ENCODE peak calls at places on chromosome 7, in four cellular contexts. One of them, this sample, is unnamed.

GRCh38 chr7:66297579-66297978 is 92.4 kb downstream of the TPST1 start:
- DNase-seq in Right ventricle myocardium inferior: no peak
- DNase-seq in A549: no peak
- DNase-seq in dorsolateral prefrontal cortex: no peak
- DNase-seq in this sample: no peak

GRCh38 chr7:157503229-157503628 is 166.4 kb downstream of the DNAJB6 start:
- DNase-seq in Right ventricle myocardium inferior: no peak
- DNase-seq in A549: no peak
- DNase-seq in dorsolateral prefrontal cortex: peak
- DNase-seq in this sample: no peak

GRCh38 chr7:66076459-66077329 is 1.1 kb downstream of the ASL start:
- DNase-seq in Right ventricle myocardium inferior: no peak
- DNase-seq in A549: no peak
- DNase-seq in dorsolateral prefrontal cortex: no peak
- DNase-seq in this sample: no peak

GRCh38 chr7:137976700-137977099 is 25.2 kb downstream of the CREB3L2 start:
- DNase-seq in Right ventricle myocardium inferior: no peak
- DNase-seq in A549: no peak
- DNase-seq in dorsolateral prefrontal cortex: no peak
- DNase-seq in this sample: no peak

GRCh38 chr7:41835977-41836530 is 133.2 kb upstream of the INHBA start:
- DNase-seq in Right ventricle myocardium inferior: no peak
- DNase-seq in A549: no peak
- DNase-seq in dorsolateral prefrontal cortex: no peak
- DNase-seq in this sample: no peak

GRCh38 chr7:138226851-138227250 is 150.6 kb downstream of the AKR1D1 start:
- DNase-seq in Right ventricle myocardium inferior: no peak
- DNase-seq in A549: no peak
- DNase-seq in dorsolateral prefrontal cortex: no peak
- DNase-seq in this sample: no peak

GRCh38 chr7:44489955-44490350 is 505 bp downstream of the NUDCD3 start:
- DNase-seq in Right ventricle myocardium inferior: peak
- DNase-seq in A549: peak
- DNase-seq in dorsolateral prefrontal cortex: no peak
- DNase-seq in this sample: no peak

GRCh38 chr7:132001166-132001565 is 444.7 kb upstream of the PODXL start:
- DNase-seq in Right ventricle myocardium inferior: no peak
- DNase-seq in A549: no peak
- DNase-seq in dorsolateral prefrontal cortex: no peak
- DNase-seq in this sample: no peak

GRCh38 chr7:44633254-44634186 is 27.1 kb downstream of the OGDH start:
- DNase-seq in Right ventricle myocardium inferior: peak
- DNase-seq in A549: no peak
- DNase-seq in dorsolateral prefrontal cortex: peak
- DNase-seq in this sample: no peak

GRCh38 chr7:67423058-67423457 is 426.4 kb downstream of the TYW1 start:
- DNase-seq in Right ventricle myocardium inferior: no peak
- DNase-seq in A549: no peak
- DNase-seq in dorsolateral prefrontal cortex: no peak
- DNase-seq in this sample: no peak

GRCh38 chr7:18429547-18429946 is 66.0 kb upstream of the HDAC9 start:
- DNase-seq in Right ventricle myocardium inferior: no peak
- DNase-seq in A549: no peak
- DNase-seq in dorsolateral prefrontal cortex: no peak
- DNase-seq in this sample: no peak

GRCh38 chr7:108525327-108525984 is 479 bp downstream of the PNPLA8 start:
- DNase-seq in Right ventricle myocardium inferior: no peak
- DNase-seq in A549: peak
- DNase-seq in dorsolateral prefrontal cortex: no peak
- DNase-seq in this sample: peak

GRCh38 chr7:137130751-137131158 is 212.8 kb downstream of the PTN start:
- DNase-seq in Right ventricle myocardium inferior: no peak
- DNase-seq in A549: no peak
- DNase-seq in dorsolateral prefrontal cortex: no peak
- DNase-seq in this sample: no peak

GRCh38 chr7:44220732-44221131 is 20.0 kb downstream of the YKT6 start:
- DNase-seq in Right ventricle myocardium inferior: peak
- DNase-seq in A549: no peak
- DNase-seq in dorsolateral prefrontal cortex: no peak
- DNase-seq in this sample: no peak

GRCh38 chr7:134865001-134865845 is 85.8 kb downstream of the CALD1 start:
- DNase-seq in Right ventricle myocardium inferior: no peak
- DNase-seq in A549: no peak
- DNase-seq in dorsolateral prefrontal cortex: no peak
- DNase-seq in this sample: no peak

GRCh38 chr7:86643478-86644281 is at the start of gene GRM3:
- DNase-seq in Right ventricle myocardium inferior: peak
- DNase-seq in A549: peak
- DNase-seq in dorsolateral prefrontal cortex: peak
- DNase-seq in this sample: peak

GRCh38 chr7:105796365-105796764 is 80.0 kb downstream of the ATXN7L1 start:
- DNase-seq in Right ventricle myocardium inferior: no peak
- DNase-seq in A549: no peak
- DNase-seq in dorsolateral prefrontal cortex: no peak
- DNase-seq in this sample: no peak

GRCh38 chr7:88614736-88615135 is 144.8 kb upstream of the ZNF804B start:
- DNase-seq in Right ventricle myocardium inferior: no peak
- DNase-seq in A549: no peak
- DNase-seq in dorsolateral prefrontal cortex: no peak
- DNase-seq in this sample: no peak

GRCh38 chr7:98868450-98868849 is 1.4 kb downstream of the TMEM130 start:
- DNase-seq in Right ventricle myocardium inferior: no peak
- DNase-seq in A549: no peak
- DNase-seq in dorsolateral prefrontal cortex: no peak
- DNase-seq in this sample: no peak

GRCh38 chr7:32020760-32021159 is 49.4 kb downstream of the PDE1C start:
- DNase-seq in Right ventricle myocardium inferior: no peak
- DNase-seq in A549: no peak
- DNase-seq in dorsolateral prefrontal cortex: no peak
- DNase-seq in this sample: no peak

GRCh38 chr7:157499121-157499834 is 162.5 kb downstream of the DNAJB6 start:
- DNase-seq in Right ventricle myocardium inferior: no peak
- DNase-seq in A549: no peak
- DNase-seq in dorsolateral prefrontal cortex: peak
- DNase-seq in this sample: no peak

GRCh38 chr7:86904949-86905834 is 154.3 kb downstream of the ELAPOR2 start:
- DNase-seq in Right ventricle myocardium inferior: no peak
- DNase-seq in A549: peak
- DNase-seq in dorsolateral prefrontal cortex: no peak
- DNase-seq in this sample: peak

GRCh38 chr7:78535655-78536054 is 737.1 kb downstream of the PHTF2 start:
- DNase-seq in Right ventricle myocardium inferior: no peak
- DNase-seq in A549: no peak
- DNase-seq in dorsolateral prefrontal cortex: no peak
- DNase-seq in this sample: no peak

GRCh38 chr7:130903358-130903974 is 169.5 kb upstream of the KLF14 start:
- DNase-seq in Right ventricle myocardium inferior: no peak
- DNase-seq in A549: no peak
- DNase-seq in dorsolateral prefrontal cortex: no peak
- DNase-seq in this sample: no peak

GRCh38 chr7:70316745-70317144 is 718.5 kb downstream of the AUTS2 start:
- DNase-seq in Right ventricle myocardium inferior: no peak
- DNase-seq in A549: no peak
- DNase-seq in dorsolateral prefrontal cortex: no peak
- DNase-seq in this sample: no peak

GRCh38 chr7:43362652-43363428 is 220.1 kb upstream of the STK17A start:
- DNase-seq in Right ventricle myocardium inferior: no peak
- DNase-seq in A549: no peak
- DNase-seq in dorsolateral prefrontal cortex: no peak
- DNase-seq in this sample: no peak

GRCh38 chr7:47734287-47734948 is 152.5 kb upstream of the TNS3 start:
- DNase-seq in Right ventricle myocardium inferior: no peak
- DNase-seq in A549: no peak
- DNase-seq in dorsolateral prefrontal cortex: no peak
- DNase-seq in this sample: no peak

GRCh38 chr7:66815976-66816375 is 75.4 kb downstream of the RABGEF1 start:
- DNase-seq in Right ventricle myocardium inferior: no peak
- DNase-seq in A549: no peak
- DNase-seq in dorsolateral prefrontal cortex: no peak
- DNase-seq in this sample: no peak

GRCh38 chr7:123712619-123713018 is 36.2 kb downstream of the WASL start:
- DNase-seq in Right ventricle myocardium inferior: no peak
- DNase-seq in A549: no peak
- DNase-seq in dorsolateral prefrontal cortex: no peak
- DNase-seq in this sample: no peak

GRCh38 chr7:47669178-47669878 is 87.4 kb upstream of the TNS3 start:
- DNase-seq in Right ventricle myocardium inferior: peak
- DNase-seq in A549: no peak
- DNase-seq in dorsolateral prefrontal cortex: peak
- DNase-seq in this sample: no peak

This sample was measured in nephron progenitor cell.